ENCODE peak calls at places on chromosomes 13 and 19, in four cellular contexts. One of them, this sample, is unnamed.

GRCh38 chr19:13007292-13008045 is 12.2 kb downstream of the NFIX start:
- DNase-seq in GM12878: no peak
- DNase-seq in K562: no peak
- DNase-seq in WTC11: no peak
- DNase-seq in this sample: no peak

GRCh38 chr19:1172353-1173159 is 1.5 kb downstream of the SBNO2 start:
- DNase-seq in WTC11: peak
- DNase-seq in K562: no peak
- DNase-seq in GM12878: no peak
- DNase-seq in this sample: no peak

GRCh38 chr19:10553943-10554381 is 10.3 kb downstream of the ATG4D start:
- DNase-seq in K562: no peak
- DNase-seq in GM12878: peak
- DNase-seq in WTC11: no peak
- DNase-seq in this sample: no peak

GRCh38 chr13:48738261-48738755 is 84.6 kb downstream of the CYSLTR2 start:
- DNase-seq in GM12878: no peak
- DNase-seq in WTC11: no peak
- DNase-seq in K562: no peak
- DNase-seq in this sample: no peak

GRCh38 chr19:11091343-11092153 is 2.3 kb downstream of the LDLR start:
- DNase-seq in GM12878: no peak
- DNase-seq in K562: no peak
- DNase-seq in WTC11: no peak
- DNase-seq in this sample: peak

GRCh38 chr13:48265217-48265815 is 32.3 kb downstream of the ITM2B start:
- DNase-seq in WTC11: no peak
- DNase-seq in K562: no peak
- DNase-seq in GM12878: peak
- DNase-seq in this sample: no peak

GRCh38 chr13:20988033-20988908 is 73.1 kb downstream of the LATS2 start:
- DNase-seq in WTC11: no peak
- DNase-seq in K562: no peak
- DNase-seq in GM12878: no peak
- DNase-seq in this sample: no peak

GRCh38 chr13:32025730-32026129 is 5.8 kb upstream of the FRY start:
- DNase-seq in K562: no peak
- DNase-seq in WTC11: no peak
- DNase-seq in GM12878: no peak
- DNase-seq in this sample: no peak

GRCh38 chr19:11152318-11153062 is 3.1 kb downstream of the SPC24 start:
- DNase-seq in K562: no peak
- DNase-seq in GM12878: no peak
- DNase-seq in WTC11: no peak
- DNase-seq in this sample: no peak

GRCh38 chr13:77033717-77034302 is 6.9 kb upstream of the FBXL3 start:
- DNase-seq in GM12878: no peak
- DNase-seq in K562: no peak
- DNase-seq in WTC11: no peak
- DNase-seq in this sample: no peak

GRCh38 chr19:39207293-39207836 is 3.3 kb upstream of the SYCN start:
- DNase-seq in WTC11: no peak
- DNase-seq in GM12878: no peak
- DNase-seq in K562: no peak
- DNase-seq in this sample: no peak

GRCh38 chr13:52845766-52846566 is 2.5 kb downstream of the PCDH8 start:
- DNase-seq in GM12878: no peak
- DNase-seq in WTC11: peak
- DNase-seq in K562: no peak
- DNase-seq in this sample: no peak

GRCh38 chr19:11164879-11165406 is 9.4 kb upstream of the SPC24 start:
- DNase-seq in GM12878: no peak
- DNase-seq in K562: no peak
- DNase-seq in WTC11: no peak
- DNase-seq in this sample: no peak

GRCh38 chr13:71464673-71465072 is 402.3 kb downstream of the DACH1 start:
- DNase-seq in K562: no peak
- DNase-seq in WTC11: no peak
- DNase-seq in GM12878: no peak
- DNase-seq in this sample: no peak

GRCh38 chr13:71460179-71460578 is 406.8 kb downstream of the DACH1 start:
- DNase-seq in K562: no peak
- DNase-seq in GM12878: no peak
- DNase-seq in WTC11: no peak
- DNase-seq in this sample: no peak

GRCh38 chr13:71454509-71454908 is 412.5 kb downstream of the DACH1 start:
- DNase-seq in WTC11: no peak
- DNase-seq in GM12878: no peak
- DNase-seq in K562: no peak
- DNase-seq in this sample: no peak

GRCh38 chr13:71459708-71460107 is 407.3 kb downstream of the DACH1 start:
- DNase-seq in GM12878: no peak
- DNase-seq in WTC11: no peak
- DNase-seq in K562: no peak
- DNase-seq in this sample: no peak
- TF ChIP-seq CREM in GM12878: no peak
- TF ChIP-seq CREM in WTC11: no peak
- TF ChIP-seq CREM in K562: no peak
- TF ChIP-seq CREM in this sample: no peak

GRCh38 chr19:3046621-3047306 is 15.5 kb downstream of the TLE5 start:
- DNase-seq in WTC11: no peak
- DNase-seq in GM12878: no peak
- DNase-seq in K562: peak
- DNase-seq in this sample: no peak
- TF ChIP-seq CREM in WTC11: no peak
- TF ChIP-seq CREM in GM12878: no peak
- TF ChIP-seq CREM in K562: no peak
- TF ChIP-seq CREM in this sample: no peak

GRCh38 chr13:59880468-59880867 is 283.3 kb downstream of the DIAPH3 start:
- DNase-seq in WTC11: no peak
- DNase-seq in K562: no peak
- DNase-seq in GM12878: no peak
- DNase-seq in this sample: no peak
- TF ChIP-seq CREM in WTC11: no peak
- TF ChIP-seq CREM in K562: no peak
- TF ChIP-seq CREM in GM12878: no peak
- TF ChIP-seq CREM in this sample: no peak

GRCh38 chr19:18700501-18701249 is 17.2 kb downstream of the CRTC1 start:
- DNase-seq in WTC11: peak
- DNase-seq in K562: peak
- DNase-seq in GM12878: peak
- DNase-seq in this sample: no peak
- TF ChIP-seq CREM in WTC11: no peak
- TF ChIP-seq CREM in K562: peak
- TF ChIP-seq CREM in GM12878: no peak
- TF ChIP-seq CREM in this sample: no peak

GRCh38 chr13:44790289-44790688 is 199.0 kb downstream of the NUFIP1 start:
- DNase-seq in GM12878: no peak
- DNase-seq in WTC11: peak
- DNase-seq in K562: no peak
- DNase-seq in this sample: no peak

GRCh38 chr13:44796597-44797517 is 192.4 kb downstream of the NUFIP1 start:
- DNase-seq in K562: no peak
- DNase-seq in GM12878: no peak
- DNase-seq in WTC11: no peak
- DNase-seq in this sample: no peak

GRCh38 chr13:44797685-44798084 is 191.6 kb downstream of the NUFIP1 start:
- DNase-seq in GM12878: no peak
- DNase-seq in WTC11: no peak
- DNase-seq in K562: no peak
- DNase-seq in this sample: no peak

GRCh38 chr13:44792096-44792495 is 197.2 kb downstream of the NUFIP1 start:
- DNase-seq in GM12878: no peak
- DNase-seq in K562: no peak
- DNase-seq in WTC11: no peak
- DNase-seq in this sample: no peak

DNA sequence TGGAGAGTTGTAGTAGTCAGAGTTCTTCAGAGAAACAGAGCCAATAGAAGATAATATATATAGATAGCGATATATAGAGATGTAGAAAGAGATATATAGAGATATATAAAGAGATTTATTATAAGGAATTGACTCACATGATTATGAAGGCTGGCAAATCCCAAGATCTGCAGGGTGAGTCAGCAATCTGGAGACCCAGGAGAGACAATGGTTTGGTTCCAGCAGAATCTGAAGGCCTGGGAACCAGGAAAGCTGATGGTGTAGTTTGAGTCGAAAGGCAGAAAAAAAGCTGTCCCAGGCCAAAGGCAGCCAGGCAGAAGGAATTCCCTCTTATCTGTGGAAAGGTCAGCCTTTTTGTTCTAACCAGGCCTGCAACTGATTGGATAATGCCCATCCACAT is 194.1 kb downstream of the NUFIP1 start:
- DNase-seq in K562: no peak
- DNase-seq in GM12878: no peak
- DNase-seq in WTC11: no peak
- DNase-seq in this sample: no peak
- TF ChIP-seq CREM in K562: no peak
- TF ChIP-seq CREM in GM12878: no peak
- TF ChIP-seq CREM in WTC11: no peak
- TF ChIP-seq CREM in this sample: no peak

GRCh38 chr19:46356670-46357055 is 9.8 kb downstream of the PPP5C start:
- DNase-seq in K562: no peak
- DNase-seq in GM12878: no peak
- DNase-seq in WTC11: no peak
- DNase-seq in this sample: no peak

GRCh38 chr19:46355991-46356669 is 9.2 kb downstream of the PPP5C start:
- DNase-seq in GM12878: no peak
- DNase-seq in WTC11: no peak
- DNase-seq in K562: no peak
- DNase-seq in this sample: no peak

GRCh38 chr19:46351241-46352041 is 4.6 kb downstream of the PPP5C start:
- DNase-seq in K562: no peak
- DNase-seq in GM12878: no peak
- DNase-seq in WTC11: no peak
- DNase-seq in this sample: no peak

GRCh38 chr19:46355234-46355990 is 8.5 kb downstream of the PPP5C start:
- DNase-seq in WTC11: no peak
- DNase-seq in GM12878: no peak
- DNase-seq in K562: no peak
- DNase-seq in this sample: peak

GRCh38 chr19:46353730-46354528 is 7.0 kb downstream of the PPP5C start:
- DNase-seq in GM12878: no peak
- DNase-seq in K562: no peak
- DNase-seq in WTC11: no peak
- DNase-seq in this sample: no peak
- TF ChIP-seq CREM in GM12878: no peak
- TF ChIP-seq CREM in K562: no peak
- TF ChIP-seq CREM in WTC11: no peak
- TF ChIP-seq CREM in this sample: no peak

DNA sequence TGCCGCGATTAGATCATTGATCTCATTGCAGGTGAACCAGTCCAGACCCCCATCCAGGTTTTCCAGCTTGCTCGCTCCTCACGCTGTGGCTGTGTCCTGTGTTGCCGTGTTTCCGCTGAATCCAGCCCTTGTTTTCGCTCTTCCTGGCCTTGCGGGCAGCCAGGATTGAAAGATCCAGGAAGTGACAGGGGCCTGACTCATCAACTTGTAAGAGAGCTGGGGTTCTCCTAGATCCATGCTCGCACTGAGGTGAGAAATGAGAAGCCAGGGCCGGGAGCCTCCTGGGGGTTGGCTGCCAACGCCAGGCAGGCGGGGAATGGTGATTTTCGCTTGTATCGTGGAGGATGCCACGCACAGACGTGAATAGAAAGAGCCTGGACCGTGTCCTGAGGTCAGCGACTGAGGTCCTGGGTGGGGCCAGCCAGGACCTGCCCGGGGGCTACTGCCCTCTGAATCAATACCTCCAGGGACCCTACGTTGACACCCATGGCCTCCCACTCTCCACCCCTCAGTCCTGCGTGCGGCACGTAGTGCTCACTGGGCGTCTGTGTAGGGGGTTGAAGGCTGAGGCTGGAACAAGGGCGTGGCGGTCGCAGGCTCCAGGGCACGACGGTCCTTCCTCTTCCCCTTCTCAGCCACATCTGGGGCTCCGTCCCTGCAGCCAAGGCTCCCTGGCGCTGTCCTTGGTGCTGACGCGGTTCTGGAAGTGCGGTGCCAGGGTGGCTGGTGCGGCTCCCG is 7.3 kb upstream of the PTPRH start:
- DNase-seq in GM12878: no peak
- DNase-seq in WTC11: peak
- DNase-seq in K562: peak
- DNase-seq in this sample: peak
- TF ChIP-seq CREM in GM12878: no peak
- TF ChIP-seq CREM in WTC11: no peak
- TF ChIP-seq CREM in K562: peak
- TF ChIP-seq CREM in this sample: peak

DNA sequence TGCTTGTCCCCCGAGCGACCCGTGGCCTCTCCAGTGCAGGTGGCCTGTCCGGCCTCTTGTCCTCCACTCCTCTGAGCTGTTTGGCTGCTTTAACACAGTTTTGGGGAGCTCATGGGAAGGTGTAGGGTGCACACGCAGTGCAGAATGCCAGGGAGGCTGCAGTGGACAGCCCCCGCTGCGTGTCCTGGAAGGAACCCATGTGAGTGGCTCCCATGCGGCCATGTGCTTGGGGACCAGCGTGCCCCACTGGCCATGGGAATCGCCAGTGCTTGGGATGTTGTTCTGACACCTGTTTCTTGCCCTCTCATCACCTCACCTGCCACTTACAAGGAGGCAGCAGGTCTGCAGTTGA is 22.6 kb upstream of the F7 start:
- DNase-seq in GM12878: no peak
- DNase-seq in WTC11: no peak
- DNase-seq in K562: no peak
- DNase-seq in this sample: no peak
- TF ChIP-seq CREM in GM12878: no peak
- TF ChIP-seq CREM in WTC11: no peak
- TF ChIP-seq CREM in K562: no peak
- TF ChIP-seq CREM in this sample: no peak